ENCODE peak calls at places on chromosome 2, in ten cellular contexts. C is activated CD8-positive, alpha-beta T cell treated with anti-CD3 and anti-CD28 coated beads, Interleukin-2, amount 10 ng/mL, durations not matched to agents 7 days and 5 days; S is T-helper 17 cell; G is foreskin keratinocyte; B is right cardiac atrium; W is pancreas; Z is lung; P is naive thymus-derived CD4-positive, alpha-beta T cell; H is body of pancreas; O is left ventricle myocardium superior. U is an unnamed sample.

GRCh38 chr2:144572977-144573376 is 53.1 kb upstream of the ZEB2 start:
- ATAC-seq in G (no peak), P (no peak), S (no peak), W (no peak), Z (no peak), O (no peak), B (no peak), H (no peak), C (no peak), U (peak; percentile 54)

GRCh38 chr2:190679813-190680591 is 31.1 kb downstream of the NAB1 start:
- ATAC-seq in G (peak; percentile 97), C (peak; percentile 77), O (peak; percentile 72), P (peak; percentile 92), S (peak; percentile 80), W (peak; percentile 84), Z (no peak), H (peak; percentile 85), B (peak; percentile 57), U (peak; percentile 89)

GRCh38 chr2:172693529-172694185 is 42.0 kb upstream of the RAPGEF4 start:
- ATAC-seq in W (peak; percentile 18), C (peak; percentile 29), P (peak; percentile 65), S (no peak), H (no peak), G (peak; percentile 1), Z (no peak), O (no peak), B (no peak), U (no peak)

GRCh38 chr2:227180770-227181169 is 16.3 kb downstream of the COL4A3 start:
- ATAC-seq in S (no peak), C (no peak), P (no peak), G (no peak), B (no peak), H (no peak), W (no peak), Z (no peak), O (no peak), U (no peak)

GRCh38 chr2:178513876-178514275 is 33.6 kb downstream of the PLEKHA3 start:
- ATAC-seq in S (no peak), B (no peak), H (no peak), O (no peak), Z (no peak), G (no peak), W (no peak), P (no peak), C (no peak), U (no peak)

GRCh38 chr2:120346034-120346666 is at the start of gene INHBB:
- ATAC-seq in W (peak; percentile 11), P (peak; percentile 36), Z (no peak), O (peak; percentile 10), C (no peak), S (peak; percentile 47), H (peak; percentile 40), G (peak; percentile 5), B (no peak), U (no peak)

GRCh38 chr2:168064011-168064998 is 183.1 kb downstream of the STK39 start:
- ATAC-seq in S (no peak), Z (no peak), G (peak; percentile 67), P (no peak), W (no peak), H (no peak), B (no peak), C (no peak), O (no peak), U (no peak)

GRCh38 chr2:27078267-27079194 is at the start of gene EMILIN1:
- ATAC-seq in P (no peak), W (peak; percentile 9), C (no peak), B (peak; percentile 81), S (no peak), O (peak; percentile 75), H (no peak), Z (no peak), G (no peak), U (no peak)

GRCh38 chr2:156480376-156480775 is 44.2 kb downstream of the GPD2 start:
- ATAC-seq in O (no peak), B (no peak), S (no peak), Z (no peak), C (peak; percentile 49), G (no peak), W (no peak), P (peak; percentile 40), H (no peak), U (no peak)

GRCh38 chr2:213726101-213726500 is 441.8 kb downstream of the SPAG16 start:
- ATAC-seq in W (no peak), P (no peak), B (no peak), Z (no peak), O (no peak), C (no peak), S (no peak), G (peak; percentile 25), H (no peak), U (no peak)

GRCh38 chr2:28437142-28437835 is 44.6 kb downstream of the FOSL2 start:
- ATAC-seq in Z (peak; percentile 46), P (peak; percentile 43), C (no peak), W (peak; percentile 57), O (peak; percentile 10), G (peak; percentile 53), S (no peak), B (peak; percentile 50), H (no peak), U (no peak)

GRCh38 chr2:73043978-73044832 is 27.3 kb downstream of the SFXN5 start:
- ATAC-seq in O (no peak), S (no peak), C (peak; percentile 73), W (no peak), P (no peak), G (no peak), H (no peak), Z (no peak), B (no peak), U (no peak)

GRCh38 chr2:56130463-56131070 is 53.2 kb upstream of the CCDC85A start:
- ATAC-seq in S (no peak), C (no peak), P (no peak), H (peak; percentile 50), G (peak; percentile 67), B (no peak), W (peak; percentile 74), Z (peak; percentile 17), O (peak; percentile 30), U (no peak)

GRCh38 chr2:230054079-230054478 is 14.6 kb downstream of the SLC16A14 start:
- ATAC-seq in B (peak; percentile 12), H (no peak), C (no peak), W (no peak), O (no peak), Z (no peak), S (no peak), G (peak; percentile 98), P (no peak), U (no peak)

GRCh38 chr2:81894451-81894990 is 1590.0 kb upstream of the LRRTM1 start:
- ATAC-seq in W (no peak), S (no peak), G (no peak), C (no peak), H (no peak), P (no peak), O (no peak), B (no peak), Z (no peak), U (no peak)

GRCh38 chr2:43228341-43228751 is 1.9 kb upstream of the ZFP36L2 start:
- ATAC-seq in P (no peak), B (no peak), S (no peak), G (no peak), H (no peak), W (no peak), O (no peak), Z (no peak), C (no peak), U (no peak)

GRCh38 chr2:7812231-7812995 is 869.4 kb upstream of the ID2 start:
- ATAC-seq in P (no peak), W (no peak), B (no peak), Z (no peak), C (no peak), S (no peak), G (peak; percentile 98), H (no peak), O (no peak), U (no peak)

GRCh38 chr2:101113441-101114267 is 37.5 kb downstream of the TBC1D8 start:
- ATAC-seq in B (no peak), O (no peak), G (peak; percentile 92), H (peak; percentile 43), W (peak; percentile 62), Z (peak; percentile 20), P (peak; percentile 19), C (no peak), S (no peak), U (no peak)

GRCh38 chr2:150280255-150280654 is 207.2 kb downstream of the RND3 start:
- ATAC-seq in C (no peak), G (no peak), O (peak; percentile 83), Z (no peak), W (peak; percentile 59), P (no peak), B (peak; percentile 80), S (no peak), H (peak; percentile 59), U (no peak)

GRCh38 chr2:75130171-75130570 is 69.1 kb downstream of the TACR1 start:
- ATAC-seq in S (no peak), G (peak; percentile 25), W (no peak), H (no peak), Z (no peak), O (no peak), C (no peak), P (no peak), B (no peak), U (peak; percentile 27)

GRCh38 chr2:74099835-74100234 is 47.9 kb downstream of the BOLA3 start:
- ATAC-seq in O (peak; percentile 98), G (no peak), H (no peak), Z (peak; percentile 43), W (no peak), B (peak; percentile 81), C (no peak), S (no peak), P (no peak), U (no peak)

GRCh38 chr2:107804608-107805498 is 21.8 kb upstream of the RGPD4 start:
- ATAC-seq in C (no peak), Z (no peak), O (no peak), P (no peak), S (no peak), G (no peak), H (no peak), B (no peak), W (no peak), U (no peak)

GRCh38 chr2:215528555-215528954 is 92.7 kb upstream of the FN1 start:
- ATAC-seq in Z (no peak), H (no peak), S (no peak), C (no peak), W (no peak), O (no peak), G (peak; percentile 48), P (no peak), B (no peak), U (no peak)

GRCh38 chr2:108239786-108240185 is at the start of gene SULT1C3:
- ATAC-seq in O (no peak), S (no peak), H (no peak), P (no peak), B (no peak), G (no peak), C (no peak), W (no peak), Z (no peak), U (no peak)

GRCh38 chr2:70094171-70094977 is 7.1 kb downstream of the PCBP1 start:
- ATAC-seq in G (no peak), S (no peak), Z (no peak), W (no peak), B (no peak), O (peak; percentile 4), H (no peak), P (peak; percentile 10), C (peak; percentile 23), U (peak; percentile 56)

GRCh38 chr2:49002750-49003149 is 151.6 kb downstream of the FSHR start:
- ATAC-seq in G (no peak), P (no peak), S (no peak), C (no peak), O (no peak), Z (no peak), H (no peak), W (no peak), B (no peak), U (no peak)

GRCh38 chr2:197954328-197954727 is 149.9 kb downstream of the PLCL1 start:
- ATAC-seq in B (no peak), S (peak; percentile 89), P (peak; percentile 89), C (no peak), H (no peak), W (no peak), O (no peak), G (no peak), Z (no peak), U (no peak)

U was measured in stimulated activated memory B cell treated with anti-CD40 and anti-IgM and Interleukin-4, amounts not matched to agents 10 μg/mL and 1 μg/mL and 100 μg/mL, for 72 hours.